ENCODE peak calls at places on chromosomes 7 and 10, in six cellular contexts. X, I, W, D, N and P are unnamed samples. For H3K36me3, the result is how much of the 10 kb centered on the place peaks cover.

GRCh38 chr10:74786126-74786525 is 40.3 kb upstream of the KAT6B start:
- DNase-seq in X (peak), D (no peak), I (no peak), W (no peak), N (peak), P (no peak)

GRCh38 chr7:115267503-115267902 is 345.6 kb downstream of the MDFIC start:
- DNase-seq in I (no peak), D (no peak), X (no peak), N (no peak), W (no peak), P (no peak)

GRCh38 chr10:112379635-112380296 is 5.8 kb downstream of the ACSL5 start:
- DNase-seq in X (no peak), N (peak), I (no peak), W (peak), D (no peak), P (peak)

GRCh38 chr7:45098983-45099839 is 10.4 kb upstream of the NACAD start:
- DNase-seq in W (no peak), N (peak), I (no peak), D (no peak), X (no peak), P (no peak)

GRCh38 chr10:132698211-132698751 is 87.7 kb downstream of the NKX6-2 start:
- DNase-seq in N (no peak), D (peak), X (no peak), I (no peak), W (no peak), P (no peak)

GRCh38 chr10:97229322-97229721 is 43.6 kb upstream of the SLIT1 start:
- DNase-seq in W (no peak), N (no peak), D (no peak), I (no peak), X (no peak), P (no peak)

GRCh38 chr7:41145656-41146055 is 557.2 kb downstream of the INHBA start:
- DNase-seq in D (no peak), I (no peak), W (no peak), N (no peak), X (no peak), P (no peak)

GRCh38 chr7:107467972-107468371 is 1.9 kb upstream of the GPR22 start:
- DNase-seq in I (no peak), X (no peak), W (no peak), D (no peak), N (no peak), P (no peak)

GRCh38 chr10:129960493-129961273 is 3.4 kb downstream of the EBF3 start:
- DNase-seq in X (no peak), D (no peak), I (no peak), W (no peak), N (no peak), P (no peak)

GRCh38 chr7:91198371-91198770 is 65.9 kb upstream of the FZD1 start:
- DNase-seq in W (no peak), I (no peak), D (no peak), N (no peak), X (no peak), P (no peak)

GRCh38 chr10:127863231-127863825 is 29.4 kb downstream of the CLRN3 start:
- DNase-seq in D (no peak), I (no peak), X (no peak), N (no peak), W (no peak), P (no peak)

GRCh38 chr7:40298421-40298820 is 163.6 kb downstream of the SUGCT start:
- DNase-seq in I (no peak), W (no peak), X (no peak), D (no peak), N (no peak), P (no peak)

GRCh38 chr7:36207451-36208291 is 54.6 kb downstream of the EEPD1 start:
- DNase-seq in W (no peak), I (peak), D (no peak), X (no peak), N (no peak), P (peak)

GRCh38 chr10:55852850-55853249 is 508.2 kb downstream of the ZWINT start:
- DNase-seq in X (no peak), N (no peak), W (no peak), D (no peak), I (no peak), P (no peak)

GRCh38 chr10:132657127-132657706 is 119.6 kb downstream of the INPP5A start:
- DNase-seq in I (no peak), W (no peak), D (no peak), N (no peak), X (no peak), P (no peak)

GRCh38 chr10:76033457-76034196 is 602.2 kb downstream of the LRMDA start:
- DNase-seq in W (no peak), D (no peak), I (peak), X (peak), N (no peak), P (no peak)

GRCh38 chr10:101217450-101218281 is 11.6 kb downstream of the LBX1 start:
- DNase-seq in X (no peak), I (peak), N (peak), W (no peak), D (no peak), P (peak)

GRCh38 chr10:126474031-126474430 is 85.8 kb upstream of the ADAM12 start:
- DNase-seq in N (no peak), X (no peak), D (no peak), I (no peak), W (no peak), P (no peak)

GRCh38 chr7:139482662-139483466 is 609 bp downstream of the KLRG2 start:
- DNase-seq in N (no peak), I (no peak), D (no peak), W (no peak), X (no peak), P (no peak)

GRCh38 chr7:132804849-132805485 is 228.7 kb upstream of the PLXNA4 start:
- DNase-seq in D (no peak), I (no peak), W (no peak), N (no peak), X (no peak), P (no peak)

GRCh38 chr10:82267465-82267864 is 392.5 kb downstream of the NRG3 start:
- DNase-seq in D (no peak), X (no peak), I (no peak), N (no peak), W (no peak), P (no peak)

GRCh38 chr7:26397786-26398435 is 106.2 kb downstream of the SNX10 start:
- DNase-seq in I (peak), N (peak), X (peak), W (no peak), D (no peak), P (peak)

GRCh38 chr7:98727146-98727709 is 110.1 kb downstream of the NPTX2 start:
- DNase-seq in X (no peak), I (no peak), D (no peak), W (no peak), N (no peak), P (no peak)

GRCh38 chr7:69467826-69468225 is 130.4 kb upstream of the AUTS2 start:
- DNase-seq in I (peak), N (no peak), D (no peak), W (no peak), X (no peak), P (no peak)

GRCh38 chr10:27620425-27621397 is 116.6 kb downstream of the RAB18 start:
- DNase-seq in I (no peak), N (no peak), W (no peak), X (no peak), D (no peak), P (no peak)

GRCh38 chr7:155604504-155604997 is 39.9 kb upstream of the RBM33 start:
- DNase-seq in D (no peak), W (no peak), X (no peak), I (no peak), N (no peak), P (no peak)

GRCh38 chr10:115909037-115909436 is 364.0 kb downstream of the GFRA1 start:
- DNase-seq in W (no peak), D (no peak), I (no peak), X (no peak), N (no peak), P (no peak)

GRCh38 chr10:19629559-19629958 is 186.7 kb upstream of the PLXDC2 start:
- DNase-seq in W (no peak), D (no peak), N (no peak), I (peak), X (no peak), P (peak)

GRCh38 chr7:76358478-76359110 is at the start of gene YWHAG:
- DNase-seq in X (peak), W (peak), N (peak), D (peak), I (peak), P (peak)

GRCh38 chr7:29207469-29207868 is 12.9 kb downstream of the CHN2 start:
- DNase-seq in D (no peak), W (no peak), X (no peak), I (no peak), N (no peak), P (no peak)

GRCh38 chr10:25531662-25532061 is 356.9 kb downstream of the GPR158 start:
- DNase-seq in D (no peak), X (no peak), W (no peak), N (peak), I (no peak), P (no peak)

GRCh38 chr10:96758423-96758822 is 38.1 kb upstream of the PIK3AP1 start:
- DNase-seq in N (no peak), I (peak), W (no peak), D (no peak), X (no peak), P (no peak)

GRCh38 chr7:20172736-20173334 is 44.3 kb downstream of the MACC1 start:
- DNase-seq in D (no peak), N (peak), I (peak), X (peak), W (peak), P (peak)

GRCh38 chr7:7653568-7654187 is 13.1 kb downstream of the UMAD1 start:
- DNase-seq in N (peak), I (no peak), D (no peak), X (no peak), W (peak), P (no peak)

GRCh38 chr7:12256025-12256570 is 45.0 kb downstream of the TMEM106B start:
- DNase-seq in W (no peak), X (no peak), N (no peak), D (no peak), I (no peak), P (no peak)

GRCh38 chr10:84213076-84213475 is 12.3 kb downstream of the LRIT2 start:
- DNase-seq in X (no peak), W (no peak), I (no peak), D (no peak), N (no peak), P (no peak)

GRCh38 chr7:25407053-25407452 is 178.8 kb upstream of the NPVF start:
- DNase-seq in I (no peak), W (no peak), D (no peak), N (no peak), X (no peak), P (no peak)

GRCh38 chr10:62651341-62651740 is 153.2 kb upstream of the ADO start:
- DNase-seq in N (no peak), X (no peak), W (no peak), I (no peak), D (no peak), P (no peak)

GRCh38 chr10:62652114-62652513 is 152.4 kb upstream of the ADO start:
- DNase-seq in N (no peak), I (no peak), D (no peak), W (no peak), X (no peak), P (no peak)

GRCh38 chr10:62654966-62655336 is 149.6 kb upstream of the ADO start:
- DNase-seq in W (no peak), D (no peak), X (no peak), I (no peak), N (no peak), P (no peak)

GRCh38 chr10:62652564-62652963 is 152.0 kb upstream of the ADO start:
- DNase-seq in I (no peak), X (no peak), D (no peak), W (no peak), N (no peak), P (no peak)

DNA sequence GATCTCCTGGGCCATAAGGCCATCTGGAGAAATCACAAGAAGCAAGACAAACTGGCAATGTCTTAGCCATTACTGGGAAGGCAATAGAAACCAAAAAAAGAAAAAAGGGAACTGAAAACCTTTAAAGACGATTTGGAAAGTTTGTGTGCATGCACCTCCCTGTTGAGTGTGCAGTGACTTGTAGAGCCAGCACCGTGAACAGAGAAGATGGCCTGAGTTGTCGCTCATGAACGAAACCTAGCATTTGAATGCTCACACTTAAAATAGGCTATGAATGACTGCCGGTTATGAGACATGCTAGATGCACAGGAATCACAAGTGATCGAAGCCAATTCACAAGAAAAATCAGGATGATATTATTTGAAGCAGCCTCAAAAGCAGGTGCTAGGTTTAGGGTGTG is 151.3 kb upstream of the ADO start:
- DNase-seq in D (no peak), N (no peak), X (no peak), W (no peak), I (no peak), P (peak)
- TF ChIP-seq POLR2A in D (no peak), N (no peak), X (no peak), W (no peak), I (no peak), P (no peak)

DNA sequence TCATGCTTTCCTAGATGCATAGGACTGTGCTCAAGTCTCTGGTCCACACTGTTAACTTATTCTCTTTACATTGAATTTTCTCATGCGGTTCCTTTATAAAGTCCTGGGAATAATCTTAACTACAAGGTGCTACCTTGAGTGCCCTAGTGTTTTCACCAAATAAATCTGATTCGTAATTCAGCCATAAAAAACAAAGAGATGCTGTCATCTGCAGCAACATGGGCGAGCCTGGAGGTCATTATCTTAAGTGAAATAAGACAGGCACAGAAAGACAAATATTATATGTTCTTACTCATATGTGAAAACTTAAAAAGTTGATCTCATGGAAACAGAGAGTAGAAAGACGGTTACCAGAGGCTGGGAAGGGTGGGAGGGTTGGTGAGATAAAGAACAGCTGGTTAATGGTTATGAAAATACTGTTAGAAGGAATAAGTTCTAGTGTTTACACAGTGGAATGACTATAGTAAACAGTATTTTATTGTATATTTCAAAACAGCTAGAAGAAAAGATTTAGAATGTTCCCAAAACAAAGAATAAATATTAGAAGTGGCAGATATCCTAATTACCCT is 38.3 kb downstream of the NT5C3A start:
- DNase-seq in N (no peak), X (no peak), D (no peak), I (no peak), W (no peak), P (no peak)
- H3K36me3 ChIP-seq in N (half or more), X (under half), D (under half), I (half or more), W (under half), P (under half)

DNA sequence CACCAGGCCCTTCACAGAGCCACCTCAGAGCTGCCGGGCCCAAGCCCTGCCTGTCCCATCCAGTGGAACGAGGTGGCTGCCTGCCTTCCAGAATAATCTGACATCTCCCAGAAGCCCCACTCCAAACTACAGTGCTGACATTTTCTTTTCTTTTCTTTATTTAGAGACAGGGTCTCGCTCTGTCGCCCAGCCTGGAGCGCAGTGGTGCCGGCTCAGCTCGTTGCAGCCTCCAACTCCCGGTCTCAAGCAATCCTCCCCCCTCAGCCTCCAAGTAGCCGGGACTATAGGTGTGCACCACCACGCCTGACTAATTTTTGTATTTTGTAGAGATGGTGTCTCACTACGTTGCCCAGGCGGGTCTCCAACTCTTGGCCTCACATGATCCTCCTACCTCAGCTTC is 346 bp downstream of the TMEM270 start:
- DNase-seq in W (no peak), I (no peak), N (no peak), D (no peak), X (no peak), P (no peak)
- TF ChIP-seq POLR2AphosphoS5 in W (no peak), I (no peak), N (no peak), D (no peak), X (no peak), P (no peak)

GRCh38 chr7:100370303-100370702 is 3.0 kb upstream of the PILRA start:
- DNase-seq in D (no peak), X (no peak), W (no peak), N (no peak), I (no peak), P (no peak)

GRCh38 chr7:100369105-100369504 is 4.2 kb upstream of the PILRA start:
- DNase-seq in N (peak), I (peak), X (no peak), W (no peak), D (no peak), P (peak)

GRCh38 chr7:100367251-100367620 is 6.1 kb upstream of the PILRA start:
- DNase-seq in D (no peak), X (no peak), W (no peak), N (no peak), I (no peak), P (no peak)

GRCh38 chr7:100366411-100367250 is 6.7 kb upstream of the PILRA start:
- DNase-seq in N (peak), X (no peak), W (no peak), I (no peak), D (no peak), P (peak)

DNA sequence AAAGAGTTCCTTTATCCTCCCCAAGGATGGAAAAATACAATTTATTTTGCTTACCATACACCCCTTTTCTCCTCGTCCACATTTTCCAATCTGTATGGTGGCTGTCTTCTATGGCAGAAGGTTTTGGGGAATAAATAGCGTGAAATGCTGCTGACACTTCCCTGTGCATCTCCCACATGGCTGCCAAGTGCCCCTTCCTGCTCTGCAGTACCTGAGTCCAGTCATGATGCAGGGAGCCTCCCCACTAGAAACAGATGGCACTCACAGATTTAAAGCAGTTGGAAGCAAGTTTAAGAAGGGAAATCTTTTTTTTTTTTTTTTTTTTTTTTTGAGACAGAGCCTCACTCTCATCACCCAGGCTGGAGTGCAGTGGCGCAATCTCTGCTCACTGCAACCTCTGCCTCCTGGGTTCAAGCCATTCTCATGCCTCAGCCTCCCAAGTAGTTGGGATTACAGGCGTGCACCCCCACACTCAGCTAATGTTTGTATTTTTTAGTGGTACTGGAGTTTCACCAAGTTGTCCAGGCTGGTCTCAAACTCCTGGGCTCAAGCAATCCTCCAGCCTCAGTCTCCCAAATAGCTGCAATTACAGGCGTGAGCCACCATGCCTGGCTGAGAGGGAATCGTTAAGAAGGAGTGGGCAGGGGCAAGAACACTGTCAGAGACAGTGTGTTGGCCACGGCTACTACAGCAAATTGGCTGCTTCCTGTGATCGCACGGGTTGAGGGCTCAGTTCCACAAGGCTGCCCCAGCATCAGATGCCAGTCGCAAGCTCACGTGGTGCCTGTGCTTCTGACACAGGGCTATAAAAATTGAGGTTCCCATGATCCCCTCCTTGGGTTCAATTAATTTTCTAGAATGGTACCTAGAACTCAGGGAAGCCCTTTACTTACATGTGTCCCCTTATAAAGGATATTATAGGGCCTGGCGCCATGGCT is 5.3 kb upstream of the PILRA start:
- DNase-seq in D (no peak), I (no peak), W (no peak), N (no peak), X (no peak), P (peak)
- TF ChIP-seq POLR2A in D (no peak), I (no peak), W (no peak), N (peak), X (no peak), P (no peak)

GRCh38 chr7:73451780-73452398 is 18.3 kb downstream of the FZD9 start:
- DNase-seq in W (peak), D (no peak), N (peak), X (no peak), I (no peak), P (no peak)

GRCh38 chr7:73447121-73447520 is 13.5 kb downstream of the FZD9 start:
- DNase-seq in N (no peak), W (no peak), X (no peak), I (no peak), D (no peak), P (no peak)

GRCh38 chr7:73446716-73447115 is 13.1 kb downstream of the FZD9 start:
- DNase-seq in I (no peak), W (no peak), N (no peak), X (no peak), D (no peak), P (no peak)

GRCh38 chr7:73449422-73449821 is 15.8 kb downstream of the FZD9 start:
- DNase-seq in X (no peak), D (no peak), W (no peak), N (no peak), I (no peak), P (no peak)

DNA sequence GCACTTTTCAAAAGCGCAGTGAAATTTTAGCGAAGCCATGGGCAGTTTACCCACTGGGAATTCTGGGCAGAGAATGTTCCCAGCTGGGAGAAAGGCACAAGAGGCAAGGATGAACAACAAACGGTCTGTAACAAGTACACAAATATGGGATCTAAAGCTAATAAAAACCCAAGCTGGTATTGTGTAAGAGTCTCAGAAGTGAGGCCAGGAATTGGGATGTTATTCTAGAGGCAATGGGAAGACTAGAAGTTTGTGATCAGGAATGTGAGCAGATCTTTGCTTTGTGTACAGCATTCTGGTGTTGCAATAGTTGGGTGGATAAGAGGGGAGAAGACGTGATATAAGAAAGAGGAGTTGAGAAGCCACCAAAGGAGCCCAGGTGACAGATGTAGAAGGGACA is 15.0 kb downstream of the FZD9 start:
- DNase-seq in X (no peak), N (no peak), W (no peak), I (no peak), D (no peak), P (no peak)
- H3K36me3 ChIP-seq in X (under half), N (half or more), W (half or more), I (half or more), D (under half), P (half or more)

GRCh38 chr7:65251851-65252620 is 121.6 kb upstream of the ZNF92 start:
- DNase-seq in X (peak), N (peak), W (peak), I (peak), D (peak), P (no peak)
- TF ChIP-seq POLR2AphosphoS5 in X (no peak), N (no peak), W (peak), I (no peak), D (no peak), P (no peak)